ENCODE peak calls at places on chromosomes 2 and 18, in four cellular contexts. B is HEK293T, Z is K562, K is HepG2. X is an unnamed sample.

GRCh38 chr2:135124924-135125886 is 73.1 kb downstream of the RAB3GAP1 start:
- DNase-seq in B (no peak), Z (no peak), K (no peak), X (no peak)

GRCh38 chr2:241475267-241475666 is 33.1 kb downstream of the STK25 start:
- DNase-seq in B (no peak), Z (no peak), K (no peak), X (no peak)

GRCh38 chr18:74731097-74731496 is 133.4 kb downstream of the ZNF407 start:
- DNase-seq in B (no peak), Z (no peak), K (no peak), X (no peak)

GRCh38 chr2:157784169-157784822 is 91.8 kb downstream of the ACVR1 start:
- DNase-seq in B (no peak), Z (no peak), K (no peak), X (peak)

GRCh38 chr2:15559800-15560403 is 1.2 kb downstream of the NBAS start:
- DNase-seq in B (no peak), Z (peak), K (no peak), X (no peak)

GRCh38 chr2:96260404-96261260 is 5.2 kb downstream of the TMEM127 start:
- DNase-seq in B (peak), Z (peak), K (peak), X (peak)

GRCh38 chr2:95149397-95149984 is 10.2 kb downstream of the ZNF514 start:
- DNase-seq in B (no peak), Z (no peak), K (no peak), X (no peak)

GRCh38 chr2:107137711-107138110 is 251.7 kb upstream of the ST6GAL2 start:
- DNase-seq in B (no peak), Z (no peak), K (no peak), X (no peak)

GRCh38 chr2:159737292-159737916 is 25.1 kb downstream of the MARCHF7 start:
- DNase-seq in B (no peak), Z (no peak), K (no peak), X (no peak)

GRCh38 chr2:114940785-114941458 is 498.5 kb downstream of the DPP10 start:
- DNase-seq in B (no peak), Z (no peak), K (no peak), X (no peak)

GRCh38 chr2:158953926-158954763 is 14.3 kb upstream of the TANC1 start:
- DNase-seq in B (peak), Z (peak), K (peak), X (no peak)

GRCh38 chr2:23123686-23124085 is 261.3 kb upstream of the KLHL29 start:
- DNase-seq in B (no peak), Z (no peak), K (no peak), X (no peak)

GRCh38 chr2:166333809-166334208 is 41.9 kb downstream of the SCN9A start:
- DNase-seq in B (no peak), Z (no peak), K (no peak), X (no peak)

GRCh38 chr2:125405816-125406215 is 1250.1 kb upstream of the GYPC start:
- DNase-seq in B (no peak), Z (no peak), K (peak), X (no peak)

GRCh38 chr2:86704482-86704971 is 15.6 kb upstream of the RMND5A start:
- DNase-seq in B (no peak), Z (no peak), K (peak), X (no peak)

GRCh38 chr2:80461505-80462197 is 157.1 kb upstream of the LRRTM1 start:
- DNase-seq in B (no peak), Z (no peak), K (no peak), X (peak)

GRCh38 chr2:176134978-176135575 is 5.6 kb downstream of the HOXD8 start:
- DNase-seq in B (no peak), Z (no peak), K (peak), X (no peak)

GRCh38 chr2:69200107-69200520 is 186.9 kb downstream of the GFPT1 start:
- DNase-seq in B (no peak), Z (no peak), K (peak), X (no peak)

GRCh38 chr2:36455788-36456187 is 100.2 kb downstream of the CRIM1 start:
- DNase-seq in B (no peak), Z (no peak), K (no peak), X (no peak)

GRCh38 chr2:29187926-29188325 is 72.7 kb downstream of the CLIP4 start:
- DNase-seq in B (no peak), Z (no peak), K (no peak), X (no peak)

GRCh38 chr2:240387669-240388358 is 47.6 kb upstream of the GPC1 start:
- DNase-seq in B (no peak), Z (peak), K (peak), X (no peak)

GRCh38 chr2:163348843-163349395 is 386.9 kb downstream of the FIGN start:
- DNase-seq in B (peak), Z (no peak), K (peak), X (no peak)

DNA sequence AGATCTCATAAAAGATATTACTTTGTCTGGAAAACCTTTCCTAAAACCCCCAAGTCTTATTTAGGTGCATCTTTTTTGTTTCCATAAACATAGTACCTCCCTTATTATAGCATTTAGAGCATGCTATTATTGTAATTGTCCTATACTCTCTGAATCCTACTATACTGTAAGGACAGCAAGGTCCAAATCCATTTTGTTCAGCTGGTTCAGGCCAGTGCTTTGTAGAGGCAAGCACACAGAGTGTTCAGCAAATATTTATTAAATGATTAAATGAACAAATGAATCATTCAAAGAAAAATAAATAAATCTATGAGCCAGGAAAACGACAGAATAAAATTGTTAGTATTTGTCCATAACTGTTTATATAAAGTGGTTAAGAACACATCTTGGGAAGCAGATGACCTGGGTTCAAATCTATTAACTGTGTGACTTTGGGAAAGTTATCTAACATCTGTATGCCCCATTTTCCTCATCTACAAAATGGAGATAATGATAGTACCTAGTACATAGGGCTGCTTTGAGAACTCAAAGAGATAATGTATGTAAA is 86.0 kb downstream of the COL3A1 start:
- DNase-seq in B (no peak), Z (no peak), K (no peak), X (no peak)
- TF ChIP-seq ELF4 in B (no peak), Z (no peak), K (no peak), X (no peak)

GRCh38 chr2:216283038-216283900 is 89.0 kb downstream of the MARCHF4 start:
- DNase-seq in B (peak), Z (peak), K (peak), X (peak)
- TF ChIP-seq ELF4 in B (no peak), Z (no peak), K (no peak), X (no peak)

DNA sequence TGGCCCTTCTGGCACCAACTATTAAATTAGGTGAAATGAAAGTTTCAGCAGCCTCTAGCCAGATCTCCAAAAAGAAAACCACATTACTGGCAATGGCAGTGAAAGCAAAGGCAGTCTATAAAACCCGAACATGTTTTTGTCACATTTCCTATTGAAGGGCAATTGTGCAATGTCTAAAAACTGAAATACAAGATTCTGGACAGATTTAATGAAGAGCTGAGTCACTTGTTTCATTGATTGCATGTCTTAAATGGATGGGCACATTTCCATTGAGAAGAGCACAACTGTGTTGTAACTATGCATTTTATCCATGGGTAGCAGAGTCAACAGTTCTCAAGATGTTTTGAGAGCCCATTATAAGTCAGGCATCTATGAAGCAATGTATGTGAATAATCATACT is 819.2 kb upstream of the ACVR2A start:
- DNase-seq in B (no peak), Z (no peak), K (no peak), X (no peak)
- TF ChIP-seq ELF4 in B (no peak), Z (no peak), K (no peak), X (no peak)

DNA sequence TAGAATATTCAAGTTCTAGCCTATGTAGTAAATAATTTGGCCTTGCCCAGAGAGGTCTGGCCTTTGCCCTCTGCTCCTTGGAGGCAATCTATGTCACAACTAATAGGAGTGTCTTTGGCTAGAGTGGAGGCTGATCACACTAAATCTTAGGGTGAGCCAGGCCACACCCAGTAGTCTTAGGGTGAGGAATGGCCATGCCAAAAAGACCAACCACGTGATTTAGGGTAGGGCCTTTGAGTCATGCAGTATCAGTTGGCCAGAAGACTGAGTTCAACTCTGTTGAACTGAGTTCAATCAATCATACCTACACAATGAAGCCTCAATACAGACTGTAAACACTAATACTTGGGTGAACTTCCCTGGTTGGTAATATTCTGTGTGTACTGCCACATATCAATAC is 26.0 kb upstream of the FLACC1 start:
- DNase-seq in B (no peak), Z (peak), K (no peak), X (no peak)
- TF ChIP-seq ELF4 in B (no peak), Z (no peak), K (no peak), X (no peak)

DNA sequence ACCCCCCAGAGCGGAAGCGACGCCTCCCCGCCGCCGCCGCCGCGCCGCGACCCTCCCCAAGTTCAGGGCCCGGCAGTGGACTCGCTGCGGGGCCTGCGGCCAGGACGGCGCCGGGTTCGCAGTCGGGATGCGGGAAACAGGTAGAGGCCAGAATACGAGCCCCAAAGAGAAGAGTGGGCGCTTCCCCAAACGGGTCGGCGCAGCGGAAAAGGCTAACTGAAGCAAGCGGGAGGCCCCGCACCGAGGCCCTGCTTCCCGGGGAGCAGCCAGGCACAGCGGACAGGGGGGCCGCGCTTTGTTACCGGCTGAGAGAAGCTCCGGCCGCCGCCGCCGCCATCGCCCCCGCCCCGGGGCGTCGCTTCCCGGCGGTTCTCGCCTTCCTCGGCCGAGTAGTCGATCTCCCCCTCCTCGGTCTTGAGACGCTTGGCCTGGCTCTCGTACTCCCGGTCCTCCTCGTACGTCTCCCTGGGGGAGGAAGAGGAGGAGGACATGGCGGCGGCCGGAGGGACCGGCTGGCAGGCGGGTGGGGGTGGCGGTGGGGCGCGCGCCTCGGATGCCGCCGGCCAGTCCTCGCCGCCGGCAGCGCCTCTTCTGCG is 494 bp downstream of the HNRNPLL start:
- DNase-seq in B (no peak), Z (no peak), K (no peak), X (peak)
- TF ChIP-seq ELF4 in B (no peak), Z (no peak), K (no peak), X (no peak)

DNA sequence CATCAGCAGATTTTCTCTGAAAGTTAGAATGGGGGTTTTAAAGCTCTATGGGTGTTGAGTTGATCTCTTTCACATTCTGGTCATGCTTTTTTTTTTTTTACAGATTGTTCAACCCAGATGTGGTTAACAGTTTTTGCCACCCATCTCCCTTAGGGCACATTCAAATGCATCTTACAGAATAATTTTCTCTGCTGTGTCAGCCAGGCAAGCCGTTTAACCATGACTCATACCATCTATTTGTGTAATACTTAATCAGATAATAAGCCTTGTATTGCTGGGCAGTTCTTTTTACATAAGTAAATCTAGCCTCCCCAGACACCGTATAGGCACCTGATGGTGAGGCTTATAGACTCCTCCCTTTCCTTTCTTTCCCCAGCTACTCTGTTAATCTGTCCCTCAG is 62.0 kb downstream of the TGIF1 start:
- DNase-seq in B (no peak), Z (peak), K (no peak), X (no peak)
- TF ChIP-seq ELF4 in B (no peak), Z (no peak), K (no peak), X (no peak)

X was measured in WTC11.